ENCODE peak calls at places on chromosome 20, in six cellular contexts. R, E, V, U, B and Z are unnamed samples.

GRCh38 chr20:60060593-60060992 is 102.4 kb downstream of the CDH26 start:
- DNase-seq in V (no peak), U (no peak), R (no peak), E (no peak), B (no peak), Z (no peak)

GRCh38 chr20:17320456-17320855 is 93.6 kb downstream of the PCSK2 start:
- DNase-seq in B (no peak), V (no peak), R (no peak), U (no peak), E (no peak), Z (no peak)

GRCh38 chr20:32524871-32525501 is 60.1 kb downstream of the NOL4L start:
- DNase-seq in R (no peak), U (no peak), E (no peak), V (no peak), B (no peak), Z (no peak)

GRCh38 chr20:54004397-54004940 is 65.9 kb downstream of the BCAS1 start:
- DNase-seq in E (peak; percentile 86), U (no peak), B (no peak), R (no peak), V (no peak), Z (no peak)

GRCh38 chr20:910840-911770 is 5.0 kb downstream of the ANGPT4 start:
- DNase-seq in B (no peak), V (no peak), E (no peak), U (no peak), R (no peak), Z (no peak)

GRCh38 chr20:48905322-48905647 is 16.2 kb upstream of the ARFGEF2 start:
- DNase-seq in E (no peak), V (no peak), R (no peak), B (no peak), U (no peak), Z (no peak)

GRCh38 chr20:13424174-13424833 is 203.2 kb downstream of the ISM1 start:
- DNase-seq in U (no peak), R (peak; percentile 87), B (no peak), E (no peak), V (no peak), Z (no peak)

GRCh38 chr20:32592022-32592421 is 6.9 kb upstream of the NOL4L start:
- DNase-seq in V (no peak), U (no peak), R (no peak), E (no peak), B (no peak), Z (no peak)

GRCh38 chr20:11496382-11496781 is 421.3 kb upstream of the BTBD3 start:
- DNase-seq in E (no peak), U (no peak), V (no peak), R (no peak), B (no peak), Z (no peak)

GRCh38 chr20:44104807-44105517 is 82.0 kb downstream of the JPH2 start:
- DNase-seq in R (no peak), E (no peak), B (no peak), U (no peak), V (no peak), Z (no peak)

GRCh38 chr20:11880694-11881093 is 37.0 kb upstream of the BTBD3 start:
- DNase-seq in E (no peak), R (peak; percentile 24), V (no peak), U (no peak), B (no peak), Z (no peak)

GRCh38 chr20:46406986-46407670 is 713 bp upstream of the ELMO2 start:
- DNase-seq in U (peak; percentile 19), V (no peak), B (no peak), R (peak; percentile 47), E (peak; percentile 42), Z (no peak)

GRCh38 chr20:31974975-31975481 is 7.1 kb downstream of the XKR7 start:
- DNase-seq in U (no peak), B (no peak), V (peak; percentile 69), E (no peak), R (no peak), Z (no peak)

GRCh38 chr20:8287328-8287727 is 155.3 kb downstream of the PLCB1 start:
- DNase-seq in U (no peak), V (no peak), B (no peak), R (no peak), E (no peak), Z (no peak)

GRCh38 chr20:41142914-41143313 is 5.6 kb downstream of the PLCG1 start:
- DNase-seq in U (no peak), V (no peak), R (no peak), B (peak; percentile 20), E (no peak), Z (no peak)

GRCh38 chr20:23019403-23019802 is 15.7 kb upstream of the SSTR4 start:
- DNase-seq in B (no peak), U (no peak), E (no peak), V (no peak), R (no peak), Z (no peak)

GRCh38 chr20:49750611-49751396 is 37.1 kb upstream of the B4GALT5 start:
- DNase-seq in V (no peak), B (no peak), E (peak; percentile 86), R (no peak), U (no peak), Z (no peak)

GRCh38 chr20:44196278-44196677 is 9.3 kb upstream of the JPH2 start:
- DNase-seq in E (no peak), U (no peak), V (no peak), R (no peak), B (no peak), Z (no peak)

GRCh38 chr20:33733654-33734576 is 2.1 kb downstream of the ZNF341 start:
- DNase-seq in B (no peak), U (no peak), V (no peak), R (peak; percentile 94), E (peak; percentile 37), Z (peak; percentile 49)

GRCh38 chr20:61728326-61728725 is 337.4 kb downstream of the TAF4 start:
- DNase-seq in V (no peak), B (no peak), E (no peak), R (no peak), U (no peak), Z (no peak)

GRCh38 chr20:61725966-61726365 is 339.7 kb downstream of the TAF4 start:
- DNase-seq in U (no peak), V (no peak), E (no peak), B (no peak), R (no peak), Z (no peak)

GRCh38 chr20:61725145-61725544 is 340.5 kb downstream of the TAF4 start:
- DNase-seq in V (no peak), B (no peak), R (no peak), U (no peak), E (no peak), Z (no peak)

GRCh38 chr20:61727761-61728160 is 337.9 kb downstream of the TAF4 start:
- DNase-seq in E (no peak), B (no peak), V (no peak), U (no peak), R (no peak), Z (no peak)

DNA sequence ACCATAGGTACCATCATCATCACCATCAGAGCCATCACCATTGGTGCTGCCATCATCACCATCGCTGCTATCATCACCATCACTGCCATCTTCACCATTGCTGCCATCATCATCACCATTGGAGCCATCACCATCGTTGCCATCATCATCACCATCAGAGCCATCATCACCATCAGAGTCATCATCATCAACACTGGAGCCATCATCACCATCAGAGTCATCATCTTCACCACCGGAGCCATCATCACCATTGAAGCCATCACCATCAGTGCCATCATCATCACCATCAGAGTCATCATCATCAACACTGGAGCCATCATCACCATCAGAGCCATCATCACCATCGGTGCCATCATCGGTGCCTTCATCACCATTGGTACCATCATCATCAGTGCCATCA is 338.7 kb downstream of the TAF4 start:
- DNase-seq in E (no peak), R (no peak), V (no peak), B (no peak), U (no peak), Z (no peak)
- TF ChIP-seq ZNF274 in E (no peak), R (no peak), V (no peak), B (no peak), U (no peak), Z (no peak)

GRCh38 chr20:35297153-35297552 is 4.9 kb upstream of the FAM83C start:
- DNase-seq in B (no peak), V (no peak), U (no peak), R (no peak), E (no peak), Z (no peak)

GRCh38 chr20:35295058-35295457 is 2.8 kb upstream of the FAM83C start:
- DNase-seq in U (no peak), V (no peak), R (no peak), E (no peak), B (no peak), Z (no peak)

GRCh38 chr20:35297740-35298139 is 5.5 kb upstream of the FAM83C start:
- DNase-seq in B (no peak), U (no peak), R (no peak), V (no peak), E (no peak), Z (no peak)

GRCh38 chr20:35295674-35296073 is 3.4 kb upstream of the FAM83C start:
- DNase-seq in B (no peak), U (no peak), R (no peak), E (no peak), V (no peak), Z (no peak)

GRCh38 chr20:35296101-35296554 is 3.9 kb upstream of the FAM83C start:
- DNase-seq in V (no peak), E (no peak), U (no peak), B (no peak), R (no peak), Z (no peak)
- TF ChIP-seq ZNF274 in V (no peak), E (no peak), U (no peak), B (no peak), R (no peak), Z (no peak)

GRCh38 chr20:4226330-4227084 is 211.1 kb upstream of the RNF24 start:
- DNase-seq in R (no peak), E (no peak), V (no peak), B (no peak), U (no peak), Z (no peak)

GRCh38 chr20:4229415-4229814 is 214.1 kb upstream of the RNF24 start:
- DNase-seq in V (no peak), U (no peak), E (no peak), R (no peak), B (no peak), Z (no peak)

GRCh38 chr20:4225778-4226177 is 210.4 kb upstream of the RNF24 start:
- DNase-seq in U (no peak), V (no peak), R (peak; percentile 43), B (no peak), E (no peak), Z (no peak)

GRCh38 chr20:4230185-4230584 is 214.8 kb upstream of the RNF24 start:
- DNase-seq in U (no peak), E (no peak), R (no peak), B (no peak), V (no peak), Z (no peak)

GRCh38 chr20:4227085-4227821 is 211.9 kb upstream of the RNF24 start:
- DNase-seq in B (peak; percentile 53), V (no peak), R (peak; percentile 68), E (no peak), U (no peak), Z (peak; percentile 59)
- TF ChIP-seq ZNF274 in B (no peak), V (no peak), R (no peak), E (no peak), U (no peak), Z (no peak)

DNA sequence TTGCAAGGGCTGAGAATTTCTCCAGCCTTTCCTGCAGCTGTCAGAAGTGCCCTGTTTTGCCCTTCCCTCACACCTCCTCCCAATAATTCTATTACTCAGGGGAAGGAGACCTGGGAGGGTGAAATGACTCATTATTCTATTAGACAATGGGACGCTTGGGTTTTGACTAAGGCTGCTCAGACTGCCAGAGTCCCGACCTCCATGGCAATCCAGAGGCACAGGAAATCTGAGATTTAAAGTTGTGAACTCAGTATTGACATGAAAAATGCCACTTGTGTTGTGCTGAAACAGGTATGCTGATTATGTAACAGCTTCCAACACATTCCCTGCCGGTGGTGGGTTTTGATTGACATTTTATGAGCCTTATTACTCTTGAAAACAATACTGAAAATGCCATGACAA is 625.9 kb upstream of the FLRT3 start:
- DNase-seq in R (peak; percentile 35), U (peak; percentile 26), V (no peak), B (no peak), E (no peak), Z (no peak)
- TF ChIP-seq ZNF274 in R (no peak), U (no peak), V (no peak), B (no peak), E (no peak), Z (no peak)